ENCODE peak calls at places on chromosomes 16 and 17, in five cellular contexts. One of them, this sample, is unnamed. For H3K36me3, the result is how much of the 10 kb centered on the place peaks cover.

GRCh38 chr17:17837966-17838962 is 1.5 kb upstream of the SREBF1 start:
- DNase-seq in IMR-90: peak
- DNase-seq in effector memory CD4-positive, alpha-beta T cell: no peak
- DNase-seq in CD8-positive, alpha-beta T cell: no peak
- DNase-seq in heart right ventricle: peak
- DNase-seq in this sample: no peak

GRCh38 chr17:2107050-2107449 is 52.1 kb downstream of the HIC1 start:
- DNase-seq in IMR-90: no peak
- DNase-seq in heart right ventricle: no peak
- DNase-seq in CD8-positive, alpha-beta T cell: no peak
- DNase-seq in effector memory CD4-positive, alpha-beta T cell: no peak
- DNase-seq in this sample: no peak

GRCh38 chr17:74833501-74834361 is 26.0 kb downstream of the GRIN2C start:
- DNase-seq in heart right ventricle: no peak
- DNase-seq in CD8-positive, alpha-beta T cell: no peak
- DNase-seq in IMR-90: peak
- DNase-seq in effector memory CD4-positive, alpha-beta T cell: no peak
- DNase-seq in this sample: no peak

GRCh38 chr16:83946781-83947566 is 6.1 kb upstream of the OSGIN1 start:
- DNase-seq in effector memory CD4-positive, alpha-beta T cell: no peak
- DNase-seq in IMR-90: no peak
- DNase-seq in heart right ventricle: no peak
- DNase-seq in CD8-positive, alpha-beta T cell: no peak
- DNase-seq in this sample: no peak

GRCh38 chr16:66429290-66429962 is 2.3 kb downstream of the BEAN1 start:
- DNase-seq in effector memory CD4-positive, alpha-beta T cell: no peak
- DNase-seq in heart right ventricle: no peak
- DNase-seq in IMR-90: no peak
- DNase-seq in CD8-positive, alpha-beta T cell: no peak
- DNase-seq in this sample: peak

GRCh38 chr17:79586131-79586530 is 24.7 kb downstream of the RBFOX3 start:
- DNase-seq in effector memory CD4-positive, alpha-beta T cell: no peak
- DNase-seq in CD8-positive, alpha-beta T cell: no peak
- DNase-seq in IMR-90: no peak
- DNase-seq in heart right ventricle: no peak
- DNase-seq in this sample: no peak

GRCh38 chr17:20095366-20096080 is 86.4 kb downstream of the SPECC1 start:
- DNase-seq in effector memory CD4-positive, alpha-beta T cell: no peak
- DNase-seq in heart right ventricle: peak
- DNase-seq in CD8-positive, alpha-beta T cell: no peak
- DNase-seq in IMR-90: peak
- DNase-seq in this sample: no peak

GRCh38 chr17:58671969-58672368 is 19.9 kb downstream of the TEX14 start:
- DNase-seq in CD8-positive, alpha-beta T cell: no peak
- DNase-seq in IMR-90: no peak
- DNase-seq in effector memory CD4-positive, alpha-beta T cell: no peak
- DNase-seq in heart right ventricle: no peak
- DNase-seq in this sample: no peak

GRCh38 chr17:49277638-49278037 is 47.1 kb upstream of the PHOSPHO1 start:
- DNase-seq in IMR-90: peak
- DNase-seq in effector memory CD4-positive, alpha-beta T cell: no peak
- DNase-seq in CD8-positive, alpha-beta T cell: no peak
- DNase-seq in heart right ventricle: no peak
- DNase-seq in this sample: no peak

GRCh38 chr17:38600416-38600815 is 5.3 kb downstream of the SRCIN1 start:
- DNase-seq in IMR-90: no peak
- DNase-seq in effector memory CD4-positive, alpha-beta T cell: no peak
- DNase-seq in CD8-positive, alpha-beta T cell: no peak
- DNase-seq in heart right ventricle: no peak
- DNase-seq in this sample: no peak

GRCh38 chr16:23924138-23924537 is 88.4 kb downstream of the PRKCB start:
- DNase-seq in effector memory CD4-positive, alpha-beta T cell: no peak
- DNase-seq in heart right ventricle: no peak
- DNase-seq in CD8-positive, alpha-beta T cell: no peak
- DNase-seq in IMR-90: no peak
- DNase-seq in this sample: no peak

GRCh38 chr16:65070831-65071230 is 51.0 kb downstream of the CDH11 start:
- DNase-seq in CD8-positive, alpha-beta T cell: no peak
- DNase-seq in heart right ventricle: peak
- DNase-seq in IMR-90: peak
- DNase-seq in effector memory CD4-positive, alpha-beta T cell: no peak
- DNase-seq in this sample: no peak

GRCh38 chr17:7192271-7192937 is 13.2 kb upstream of the ASGR1 start:
- DNase-seq in effector memory CD4-positive, alpha-beta T cell: no peak
- DNase-seq in heart right ventricle: no peak
- DNase-seq in CD8-positive, alpha-beta T cell: no peak
- DNase-seq in IMR-90: no peak
- DNase-seq in this sample: no peak

GRCh38 chr17:42111901-42112551 is 488 bp downstream of the DHX58 start:
- DNase-seq in effector memory CD4-positive, alpha-beta T cell: no peak
- DNase-seq in IMR-90: peak
- DNase-seq in heart right ventricle: peak
- DNase-seq in CD8-positive, alpha-beta T cell: peak
- DNase-seq in this sample: peak

GRCh38 chr16:77408607-77409006 is 26.2 kb downstream of the ADAMTS18 start:
- DNase-seq in IMR-90: no peak
- DNase-seq in heart right ventricle: no peak
- DNase-seq in CD8-positive, alpha-beta T cell: no peak
- DNase-seq in effector memory CD4-positive, alpha-beta T cell: no peak
- DNase-seq in this sample: no peak

GRCh38 chr16:77410449-77410848 is 24.4 kb downstream of the ADAMTS18 start:
- DNase-seq in effector memory CD4-positive, alpha-beta T cell: no peak
- DNase-seq in IMR-90: no peak
- DNase-seq in CD8-positive, alpha-beta T cell: no peak
- DNase-seq in heart right ventricle: no peak
- DNase-seq in this sample: no peak

GRCh38 chr16:77406680-77407079 is 28.2 kb downstream of the ADAMTS18 start:
- DNase-seq in IMR-90: peak
- DNase-seq in heart right ventricle: no peak
- DNase-seq in effector memory CD4-positive, alpha-beta T cell: no peak
- DNase-seq in CD8-positive, alpha-beta T cell: no peak
- DNase-seq in this sample: no peak

GRCh38 chr16:77404823-77405222 is 30.0 kb downstream of the ADAMTS18 start:
- DNase-seq in effector memory CD4-positive, alpha-beta T cell: no peak
- DNase-seq in IMR-90: no peak
- DNase-seq in heart right ventricle: no peak
- DNase-seq in CD8-positive, alpha-beta T cell: no peak
- DNase-seq in this sample: no peak

GRCh38 chr16:77409311-77409710 is 25.5 kb downstream of the ADAMTS18 start:
- DNase-seq in effector memory CD4-positive, alpha-beta T cell: no peak
- DNase-seq in CD8-positive, alpha-beta T cell: no peak
- DNase-seq in heart right ventricle: no peak
- DNase-seq in IMR-90: no peak
- DNase-seq in this sample: no peak
- H3K36me3 ChIP-seq in effector memory CD4-positive, alpha-beta T cell: under half
- H3K36me3 ChIP-seq in CD8-positive, alpha-beta T cell: under half
- H3K36me3 ChIP-seq in heart right ventricle: under half
- H3K36me3 ChIP-seq in IMR-90: under half
- H3K36me3 ChIP-seq in this sample: under half

GRCh38 chr17:63837962-63838585 is 4.4 kb downstream of the SMARCD2 start:
- DNase-seq in heart right ventricle: no peak
- DNase-seq in IMR-90: no peak
- DNase-seq in CD8-positive, alpha-beta T cell: no peak
- DNase-seq in effector memory CD4-positive, alpha-beta T cell: no peak
- DNase-seq in this sample: no peak

GRCh38 chr17:63835167-63835720 is 7.2 kb downstream of the SMARCD2 start:
- DNase-seq in CD8-positive, alpha-beta T cell: no peak
- DNase-seq in IMR-90: no peak
- DNase-seq in effector memory CD4-positive, alpha-beta T cell: no peak
- DNase-seq in heart right ventricle: no peak
- DNase-seq in this sample: no peak

GRCh38 chr17:63838586-63839184 is 3.8 kb downstream of the SMARCD2 start:
- DNase-seq in CD8-positive, alpha-beta T cell: no peak
- DNase-seq in effector memory CD4-positive, alpha-beta T cell: no peak
- DNase-seq in IMR-90: peak
- DNase-seq in heart right ventricle: peak
- DNase-seq in this sample: peak

GRCh38 chr17:63837480-63837879 is 5.0 kb downstream of the SMARCD2 start:
- DNase-seq in effector memory CD4-positive, alpha-beta T cell: no peak
- DNase-seq in CD8-positive, alpha-beta T cell: no peak
- DNase-seq in IMR-90: no peak
- DNase-seq in heart right ventricle: no peak
- DNase-seq in this sample: no peak

DNA sequence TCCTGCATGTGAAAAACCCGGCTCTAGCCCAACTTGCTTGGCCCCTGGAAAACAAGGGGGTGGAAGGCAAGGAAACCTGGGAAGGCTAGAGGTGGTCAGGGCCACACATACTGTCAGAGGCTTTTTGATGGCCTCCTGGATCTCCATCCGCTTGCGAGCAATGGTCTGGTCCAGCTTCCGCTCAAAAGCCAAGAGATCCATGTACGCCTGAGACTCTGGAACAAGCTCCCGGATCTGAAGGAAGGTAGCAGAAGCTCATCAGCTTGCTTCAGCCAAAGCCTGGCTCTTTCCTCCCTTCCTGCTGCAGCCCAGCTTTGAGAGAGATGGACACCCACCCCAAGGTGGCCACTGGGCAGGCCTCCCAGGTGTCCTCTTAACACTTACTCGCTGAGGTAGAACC is 5.7 kb downstream of the SMARCD2 start:
- DNase-seq in heart right ventricle: no peak
- DNase-seq in effector memory CD4-positive, alpha-beta T cell: no peak
- DNase-seq in IMR-90: no peak
- DNase-seq in CD8-positive, alpha-beta T cell: no peak
- DNase-seq in this sample: no peak
- H3K36me3 ChIP-seq in heart right ventricle: under half
- H3K36me3 ChIP-seq in effector memory CD4-positive, alpha-beta T cell: half or more
- H3K36me3 ChIP-seq in IMR-90: under half
- H3K36me3 ChIP-seq in CD8-positive, alpha-beta T cell: under half
- H3K36me3 ChIP-seq in this sample: under half

DNA sequence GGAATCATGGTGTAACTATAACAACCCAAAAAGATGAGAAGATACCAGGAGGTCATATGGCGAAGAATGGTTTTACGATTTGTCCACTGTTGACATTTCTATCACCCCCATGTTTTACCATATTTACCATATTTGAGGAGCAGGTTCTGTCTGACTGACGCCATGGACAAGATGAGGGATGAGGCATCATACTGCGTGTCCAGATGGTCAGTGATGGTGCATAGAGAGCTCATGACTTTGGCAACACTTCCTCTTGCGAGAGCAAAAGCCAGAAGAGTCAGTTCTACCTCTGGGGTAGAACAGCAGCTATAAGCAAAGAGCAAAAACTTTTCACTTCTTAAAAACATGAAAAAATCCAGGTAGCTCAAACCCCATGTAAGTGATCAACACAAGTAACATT is 38.3 kb downstream of the ZZEF1 start:
- DNase-seq in heart right ventricle: no peak
- DNase-seq in CD8-positive, alpha-beta T cell: no peak
- DNase-seq in IMR-90: no peak
- DNase-seq in effector memory CD4-positive, alpha-beta T cell: no peak
- DNase-seq in this sample: no peak
- H3K36me3 ChIP-seq in heart right ventricle: under half
- H3K36me3 ChIP-seq in CD8-positive, alpha-beta T cell: half or more
- H3K36me3 ChIP-seq in IMR-90: under half
- H3K36me3 ChIP-seq in effector memory CD4-positive, alpha-beta T cell: half or more
- H3K36me3 ChIP-seq in this sample: half or more

GRCh38 chr17:39667262-39668140 is 752 bp upstream of the PNMT start:
- DNase-seq in CD8-positive, alpha-beta T cell: no peak
- DNase-seq in effector memory CD4-positive, alpha-beta T cell: no peak
- DNase-seq in heart right ventricle: no peak
- DNase-seq in IMR-90: no peak
- DNase-seq in this sample: no peak

GRCh38 chr17:39665642-39666221 is 583 bp downstream of the TCAP start:
- DNase-seq in IMR-90: no peak
- DNase-seq in heart right ventricle: no peak
- DNase-seq in effector memory CD4-positive, alpha-beta T cell: no peak
- DNase-seq in CD8-positive, alpha-beta T cell: no peak
- DNase-seq in this sample: no peak

GRCh38 chr17:39666601-39667261 is 1.5 kb upstream of the PNMT start:
- DNase-seq in CD8-positive, alpha-beta T cell: no peak
- DNase-seq in heart right ventricle: peak
- DNase-seq in effector memory CD4-positive, alpha-beta T cell: no peak
- DNase-seq in IMR-90: no peak
- DNase-seq in this sample: no peak

GRCh38 chr17:39664581-39665561 is at the start of gene TCAP:
- DNase-seq in effector memory CD4-positive, alpha-beta T cell: no peak
- DNase-seq in heart right ventricle: peak
- DNase-seq in CD8-positive, alpha-beta T cell: no peak
- DNase-seq in IMR-90: no peak
- DNase-seq in this sample: no peak

DNA sequence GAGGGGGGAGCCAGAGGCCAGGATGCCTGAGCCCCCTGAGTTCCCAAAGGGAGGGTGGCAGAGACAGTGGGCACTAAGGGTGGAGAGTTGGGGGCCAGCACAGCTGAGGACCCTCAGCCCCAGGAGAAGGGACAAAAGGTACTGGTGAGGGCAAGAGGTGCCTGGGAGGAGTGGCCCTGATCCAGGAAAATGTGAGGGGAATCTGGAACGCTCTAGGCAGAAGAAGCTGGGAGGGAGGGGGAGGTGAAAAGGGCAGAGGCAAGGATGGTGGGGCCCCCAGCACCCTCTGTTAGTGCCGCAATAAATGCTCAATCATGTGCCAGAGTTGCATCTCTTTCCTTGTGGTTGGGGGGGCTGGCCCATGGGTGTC is 1.1 kb downstream of the TCAP start:
- DNase-seq in heart right ventricle: no peak
- DNase-seq in CD8-positive, alpha-beta T cell: no peak
- DNase-seq in effector memory CD4-positive, alpha-beta T cell: no peak
- DNase-seq in IMR-90: no peak
- DNase-seq in this sample: no peak
- H3K36me3 ChIP-seq in heart right ventricle: under half
- H3K36me3 ChIP-seq in CD8-positive, alpha-beta T cell: under half
- H3K36me3 ChIP-seq in effector memory CD4-positive, alpha-beta T cell: under half
- H3K36me3 ChIP-seq in IMR-90: under half
- H3K36me3 ChIP-seq in this sample: under half

GRCh38 chr17:78174870-78175642 is 6.7 kb downstream of the SYNGR2 start:
- DNase-seq in heart right ventricle: no peak
- DNase-seq in CD8-positive, alpha-beta T cell: no peak
- DNase-seq in effector memory CD4-positive, alpha-beta T cell: no peak
- DNase-seq in IMR-90: no peak
- DNase-seq in this sample: peak

GRCh38 chr17:78175643-78175981 is 7.2 kb downstream of the SYNGR2 start:
- DNase-seq in heart right ventricle: no peak
- DNase-seq in effector memory CD4-positive, alpha-beta T cell: no peak
- DNase-seq in CD8-positive, alpha-beta T cell: no peak
- DNase-seq in IMR-90: no peak
- DNase-seq in this sample: no peak

GRCh38 chr17:78172284-78173024 is 4.1 kb downstream of the SYNGR2 start:
- DNase-seq in effector memory CD4-positive, alpha-beta T cell: no peak
- DNase-seq in IMR-90: peak
- DNase-seq in heart right ventricle: peak
- DNase-seq in CD8-positive, alpha-beta T cell: no peak
- DNase-seq in this sample: peak

GRCh38 chr17:78173025-78173715 is 4.8 kb downstream of the SYNGR2 start:
- DNase-seq in effector memory CD4-positive, alpha-beta T cell: no peak
- DNase-seq in IMR-90: no peak
- DNase-seq in heart right ventricle: no peak
- DNase-seq in CD8-positive, alpha-beta T cell: no peak
- DNase-seq in this sample: peak

GRCh38 chr17:78174332-78174869 is 6.0 kb downstream of the SYNGR2 start:
- DNase-seq in IMR-90: no peak
- DNase-seq in effector memory CD4-positive, alpha-beta T cell: no peak
- DNase-seq in heart right ventricle: peak
- DNase-seq in CD8-positive, alpha-beta T cell: no peak
- DNase-seq in this sample: peak
- H3K36me3 ChIP-seq in IMR-90: under half
- H3K36me3 ChIP-seq in effector memory CD4-positive, alpha-beta T cell: under half
- H3K36me3 ChIP-seq in heart right ventricle: under half
- H3K36me3 ChIP-seq in CD8-positive, alpha-beta T cell: under half
- H3K36me3 ChIP-seq in this sample: under half

This sample was measured in Peyer's patch.